ENCODE peak calls at places on chromosomes 12 and 14, in four cellular contexts. O is NCI-H345, R is GM12891, V is GOT3. T is an unnamed sample.

GRCh38 chr12:7374423-7375144 is 69.4 kb downstream of the CD163L1 start:
- DNase-seq in O (no peak), V (no peak), R (peak), T (no peak)

GRCh38 chr12:68225576-68226476 is at the start of gene IL26:
- DNase-seq in O (no peak), R (no peak), V (no peak), T (no peak)

GRCh38 chr14:67418368-67419174 is 6.6 kb upstream of the PLEK2 start:
- DNase-seq in V (no peak), R (no peak), O (no peak), T (no peak)

GRCh38 chr14:78921856-78922255 is 751.7 kb downstream of the NRXN3 start:
- DNase-seq in R (no peak), O (no peak), V (no peak), T (no peak)

GRCh38 chr14:101495827-101496778 is 65.2 kb upstream of the DIO3 start:
- DNase-seq in O (no peak), V (no peak), R (no peak), T (no peak)

GRCh38 chr12:11951209-11951608 is 119.5 kb upstream of the BCL2L14 start:
- DNase-seq in R (no peak), O (no peak), V (no peak), T (no peak)

GRCh38 chr12:90017316-90017715 is 308.7 kb upstream of the ATP2B1 start:
- DNase-seq in R (no peak), V (no peak), O (no peak), T (no peak)

GRCh38 chr14:23025181-23025788 is 9.4 kb downstream of the PSMB5 start:
- DNase-seq in O (no peak), R (no peak), V (no peak), T (no peak)

GRCh38 chr12:121628037-121628436 is 1.7 kb downstream of the ORAI1 start:
- DNase-seq in O (no peak), R (no peak), V (no peak), T (peak)

GRCh38 chr12:7369274-7369729 is 65.4 kb downstream of the ACSM4 start:
- DNase-seq in R (no peak), V (no peak), O (no peak), T (peak)

GRCh38 chr12:64009321-64010068 is 165.0 kb downstream of the SRGAP1 start:
- DNase-seq in O (no peak), R (no peak), V (no peak), T (no peak)

GRCh38 chr12:76670776-76671175 is 93.1 kb upstream of the ZDHHC17 start:
- DNase-seq in O (no peak), R (no peak), V (no peak), T (no peak)

GRCh38 chr12:123771261-123771660 is 9.2 kb downstream of the DNAH10 start:
- DNase-seq in R (no peak), O (no peak), V (no peak), T (no peak)